ENCODE peak calls at places on chromosomes 16 and 17, in six cellular contexts. X is neuronal stem cell; B is heart right ventricle; K is CD8-positive, alpha-beta T cell; P is DND-41; H is A549. R is an unnamed sample.

GRCh38 chr16:81486555-81487061 is 42.0 kb downstream of the CMIP start:
- DNase-seq in X (no peak), B (peak; percentile 52), K (no peak), P (no peak), H (no peak), R (peak; percentile 87)

GRCh38 chr17:65627892-65628622 is 66.6 kb upstream of the AXIN2 start:
- DNase-seq in X (no peak), B (no peak), K (no peak), P (no peak), H (peak; percentile 88), R (no peak)

GRCh38 chr17:76742958-76743357 is 5.0 kb downstream of the MFSD11 start:
- DNase-seq in X (no peak), B (no peak), K (no peak), P (no peak), H (no peak), R (no peak)

GRCh38 chr16:81170824-81171223 is 67.7 kb upstream of the BCO1 start:
- DNase-seq in X (no peak), B (no peak), K (no peak), P (peak; percentile 29), H (no peak), R (no peak)

GRCh38 chr17:33832295-33832694 is 422.8 kb upstream of the CCL2 start:
- DNase-seq in X (peak; percentile 31), B (no peak), K (no peak), P (no peak), H (no peak), R (no peak)

GRCh38 chr16:17166095-17166494 is 304.7 kb downstream of the XYLT1 start:
- DNase-seq in X (no peak), B (no peak), K (no peak), P (peak; percentile 6), H (no peak), R (no peak)

GRCh38 chr16:55280622-55281021 is 43.4 kb upstream of the IRX6 start:
- DNase-seq in X (no peak), B (no peak), K (no peak), P (no peak), H (no peak), R (no peak)

GRCh38 chr17:31051517-31051916 is 43.3 kb upstream of the NF1 start:
- DNase-seq in X (no peak), B (no peak), K (no peak), P (no peak), H (no peak), R (no peak)

GRCh38 chr16:24689128-24689527 is 40.3 kb upstream of the TNRC6A start:
- DNase-seq in X (no peak), B (no peak), K (no peak), P (no peak), H (peak; percentile 85), R (no peak)

GRCh38 chr16:10668322-10669045 is 26.2 kb downstream of the TEKT5 start:
- DNase-seq in X (peak; percentile 23), B (no peak), K (no peak), P (peak; percentile 28), H (peak; percentile 54), R (no peak)

GRCh38 chr17:82592289-82592683 is 56.0 kb downstream of the WDR45B start:
- DNase-seq in X (no peak), B (no peak), K (no peak), P (no peak), H (no peak), R (peak; percentile 48)

GRCh38 chr17:83058478-83059167 is 20.8 kb upstream of the METRNL start:
- DNase-seq in X (no peak), B (no peak), K (peak; percentile 0), P (no peak), H (no peak), R (no peak)

GRCh38 chr16:58519707-58520106 is 4.4 kb downstream of the SETD6 start:
- DNase-seq in X (no peak), B (no peak), K (no peak), P (no peak), H (no peak), R (no peak)

GRCh38 chr17:6567528-6568185 is 11.3 kb upstream of the PITPNM3 start:
- DNase-seq in X (no peak), B (no peak), K (no peak), P (no peak), H (no peak), R (no peak)

GRCh38 chr17:45748911-45749310 is 35.2 kb upstream of the CRHR1 start:
- DNase-seq in X (no peak), B (no peak), K (no peak), P (no peak), H (no peak), R (no peak)

GRCh38 chr16:4691666-4692412 is 1.5 kb upstream of the NUDT16L1 start:
- DNase-seq in X (no peak), B (no peak), K (no peak), P (no peak), H (no peak), R (peak; percentile 65)

GRCh38 chr16:11806721-11807120 is 9.7 kb upstream of the ZC3H7A start:
- DNase-seq in X (no peak), B (no peak), K (no peak), P (no peak), H (no peak), R (no peak)

GRCh38 chr16:23835390-23836077 is at the start of gene PRKCB:
- DNase-seq in X (peak; percentile 90), B (peak; percentile 48), K (peak; percentile 90), P (peak; percentile 93), H (peak; percentile 47), R (peak; percentile 90)

GRCh38 chr17:50151937-50152547 is 1.6 kb upstream of the PPP1R9B start:
- DNase-seq in X (peak; percentile 77), B (peak; percentile 92), K (peak; percentile 45), P (peak; percentile 79), H (peak; percentile 96), R (peak; percentile 82)

GRCh38 chr17:49603238-49603637 is 27.6 kb downstream of the NXPH3 start:
- DNase-seq in X (no peak), B (no peak), K (no peak), P (no peak), H (no peak), R (no peak)

GRCh38 chr17:50768348-50768761 is 1.0 kb upstream of the ANKRD40CL start:
- DNase-seq in X (no peak), B (no peak), K (no peak), P (no peak), H (peak; percentile 86), R (no peak)

GRCh38 chr16:491225-491919 is 36.1 kb upstream of the CAPN15 start:
- DNase-seq in X (no peak), B (no peak), K (no peak), P (no peak), H (no peak), R (no peak)

GRCh38 chr16:23423496-23424049 is 29.4 kb downstream of the COG7 start:
- DNase-seq in X (no peak), B (peak; percentile 85), K (no peak), P (no peak), H (peak; percentile 93), R (peak; percentile 69)

DNA sequence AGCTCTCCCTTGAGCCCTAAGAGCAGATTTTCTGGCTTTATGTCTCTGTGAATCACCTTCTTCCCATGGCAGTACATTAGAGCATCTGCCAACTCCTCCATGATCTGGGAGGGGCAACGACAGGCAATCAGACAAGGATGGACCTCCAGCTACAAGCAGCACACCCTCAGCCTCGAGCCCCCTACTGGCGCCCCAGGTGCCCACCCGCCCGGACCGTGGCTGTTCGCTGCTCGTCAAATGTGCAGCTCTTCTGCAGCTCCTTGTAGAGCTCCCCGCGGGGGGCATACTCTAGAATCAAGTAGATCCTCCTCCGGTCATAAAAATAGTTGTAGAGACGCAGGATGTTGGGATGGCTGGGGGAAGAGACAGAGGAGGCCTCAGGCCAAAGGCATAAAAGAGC is 3.8 kb downstream of the AURKB start:
- DNase-seq in X (no peak), B (no peak), K (no peak), P (no peak), H (no peak), R (no peak)
- H3K27ac ChIP-seq in X (no peak overlapping the region), B (no peak overlapping the region), K (no peak overlapping the region), P (no peak overlapping the region), H (no peak overlapping the region), R (no peak overlapping the region)

DNA sequence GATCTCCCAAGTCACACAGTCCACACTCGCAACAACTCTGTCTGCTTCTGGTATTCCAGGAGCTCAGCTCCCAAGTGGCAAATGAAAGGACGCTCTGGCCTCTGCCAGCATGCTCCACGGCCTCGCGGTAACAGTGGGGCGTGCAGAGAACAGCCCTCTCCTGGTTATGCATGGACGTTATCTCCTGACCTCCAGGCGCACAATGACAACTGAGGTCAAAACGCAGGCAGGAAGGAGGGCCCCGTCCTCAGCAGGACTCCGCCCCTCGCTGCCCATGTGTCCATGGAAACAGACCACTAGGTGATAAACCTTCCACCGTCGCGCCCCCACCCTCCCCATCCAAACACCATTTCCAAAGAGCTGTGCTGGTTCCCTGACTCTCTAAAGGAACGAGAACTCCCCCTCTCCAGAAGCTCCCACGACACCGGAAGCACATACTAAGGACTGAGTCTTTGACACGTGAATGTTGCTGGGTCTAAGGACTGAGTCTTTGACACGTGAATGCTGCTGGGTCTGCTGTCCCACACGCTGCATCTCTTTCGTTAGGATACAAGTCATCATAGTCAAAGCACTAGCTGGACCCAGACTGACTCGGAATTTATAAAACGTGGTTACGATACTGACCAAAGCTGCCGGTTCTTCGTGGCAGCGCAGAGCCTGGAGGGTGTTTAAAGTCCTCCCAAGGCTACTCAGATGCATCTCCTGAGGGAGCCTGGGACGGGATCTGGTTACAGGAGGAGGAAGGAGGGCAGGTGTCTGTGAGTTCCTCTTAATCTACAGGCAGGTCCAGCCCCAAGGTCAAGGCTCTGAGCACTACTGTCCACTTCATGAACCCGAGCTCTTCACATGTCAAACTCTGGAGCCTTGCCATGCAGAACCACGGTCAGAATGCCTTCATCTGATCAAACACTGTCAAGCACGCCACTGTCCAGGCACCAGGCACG is 43.9 kb downstream of the KLHDC4 start:
- DNase-seq in X (no peak), B (no peak), K (no peak), P (no peak), H (no peak), R (no peak)
- H3K4me3 ChIP-seq in X (no peak overlapping the region), B (no peak overlapping the region), K (no peak overlapping the region), P (no peak overlapping the region), H (no peak overlapping the region), R (no peak overlapping the region)

GRCh38 chr16:75238132-75238852 is 13.1 kb downstream of the BCAR1 start:
- DNase-seq in X (no peak), B (peak; percentile 83), K (no peak), P (peak; percentile 25), H (no peak), R (peak; percentile 93)
- H3K4me1 ChIP-seq in X (peaks cover 21% of the 10 kb centered on the region), B (peaks cover 49% of the 10 kb centered on the region), K (no peaks in the 10 kb centered on the region), P (peaks cover 6% of the 10 kb centered on the region), H (peaks cover 39% of the 10 kb centered on the region), R (peaks cover 10% of the 10 kb centered on the region)

DNA sequence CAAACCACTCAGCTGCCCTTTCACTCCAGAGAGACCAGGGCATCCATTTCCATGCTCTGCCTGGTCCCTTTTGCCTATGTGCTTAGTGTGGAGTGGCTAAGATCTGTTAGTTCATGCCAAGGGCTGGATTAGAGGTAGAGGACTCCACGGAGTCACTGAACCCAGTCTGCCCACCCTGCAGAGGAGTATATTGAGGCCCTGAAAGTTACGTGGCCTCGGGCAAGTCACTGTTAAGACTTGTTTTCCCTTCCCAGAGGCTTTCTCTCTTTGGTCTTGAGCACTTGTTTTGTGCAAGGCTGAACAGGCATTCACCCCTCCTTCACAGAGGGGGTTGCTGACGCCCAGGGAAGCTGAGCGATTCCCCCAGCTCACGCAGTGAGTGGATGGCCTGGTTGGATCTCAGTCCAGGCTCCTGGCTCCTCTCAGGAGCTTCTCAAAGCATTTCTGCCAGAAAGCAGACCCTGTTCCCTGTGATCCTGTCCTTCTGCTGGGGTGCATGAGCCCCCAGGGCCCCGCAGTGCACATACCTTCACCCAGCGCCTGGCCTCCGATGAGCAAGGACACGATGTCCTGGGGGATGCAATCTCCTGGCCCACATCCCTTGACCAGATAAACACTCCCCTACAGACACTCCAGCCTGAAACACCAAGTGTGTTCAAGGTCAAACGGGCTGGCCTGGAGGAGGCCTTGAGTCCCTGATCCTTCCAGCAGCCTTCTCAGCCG is 153.4 kb upstream of the GSE1 start:
- DNase-seq in X (no peak), B (no peak), K (no peak), P (no peak), H (no peak), R (peak; percentile 84)
- H3K27ac ChIP-seq in X (no peak overlapping the region), B (peak overlapping the region; percentile 44), K (no peak overlapping the region), P (peak overlapping the region; percentile 77), H (no peak overlapping the region), R (peak overlapping the region; percentile 73)

R was measured in right cardiac atrium.